ENCODE peak calls at places on chromosomes 12 and 14, in seven cellular contexts. One of them, this sample, is unnamed. For H3K4me1, the result is how much of the 10 kb centered on the place peaks cover.

GRCh38 chr12:122865268-122866231 is 30.3 kb downstream of the HIP1R start:
- DNase-seq in endodermal cell: peak
- DNase-seq in prostate gland: no peak
- DNase-seq in fibroblast of lung: no peak
- DNase-seq in heart left ventricle: no peak
- DNase-seq in neural progenitor cell: no peak
- DNase-seq in esophagus squamous epithelium: no peak
- DNase-seq in this sample: peak

GRCh38 chr12:5656836-5657235 is 224.9 kb downstream of the NTF3 start:
- DNase-seq in endodermal cell: no peak
- DNase-seq in prostate gland: no peak
- DNase-seq in fibroblast of lung: no peak
- DNase-seq in heart left ventricle: no peak
- DNase-seq in neural progenitor cell: no peak
- DNase-seq in esophagus squamous epithelium: no peak
- DNase-seq in this sample: no peak

GRCh38 chr14:84987042-84987441 is 542.9 kb upstream of the FLRT2 start:
- DNase-seq in endodermal cell: no peak
- DNase-seq in prostate gland: no peak
- DNase-seq in fibroblast of lung: no peak
- DNase-seq in heart left ventricle: no peak
- DNase-seq in neural progenitor cell: no peak
- DNase-seq in esophagus squamous epithelium: no peak
- DNase-seq in this sample: no peak

GRCh38 chr12:126196263-126196662 is 1131.0 kb downstream of the AACS start:
- DNase-seq in endodermal cell: no peak
- DNase-seq in prostate gland: no peak
- DNase-seq in fibroblast of lung: no peak
- DNase-seq in heart left ventricle: no peak
- DNase-seq in neural progenitor cell: no peak
- DNase-seq in esophagus squamous epithelium: no peak
- DNase-seq in this sample: no peak

GRCh38 chr14:24828486-24828885 is 194.5 kb upstream of the GZMB start:
- DNase-seq in endodermal cell: no peak
- DNase-seq in prostate gland: no peak
- DNase-seq in fibroblast of lung: no peak
- DNase-seq in heart left ventricle: no peak
- DNase-seq in neural progenitor cell: no peak
- DNase-seq in esophagus squamous epithelium: no peak
- DNase-seq in this sample: no peak

GRCh38 chr14:80419769-80420168 is 208.5 kb upstream of the DIO2 start:
- DNase-seq in endodermal cell: no peak
- DNase-seq in prostate gland: no peak
- DNase-seq in fibroblast of lung: no peak
- DNase-seq in heart left ventricle: no peak
- DNase-seq in neural progenitor cell: no peak
- DNase-seq in esophagus squamous epithelium: no peak
- DNase-seq in this sample: no peak

GRCh38 chr14:90443161-90444076 is 46.6 kb downstream of the CALM1 start:
- DNase-seq in endodermal cell: no peak
- DNase-seq in prostate gland: no peak
- DNase-seq in fibroblast of lung: no peak
- DNase-seq in heart left ventricle: no peak
- DNase-seq in neural progenitor cell: no peak
- DNase-seq in esophagus squamous epithelium: no peak
- DNase-seq in this sample: peak

GRCh38 chr12:92080390-92081285 is 65.0 kb downstream of the BTG1 start:
- DNase-seq in endodermal cell: no peak
- DNase-seq in prostate gland: peak
- DNase-seq in fibroblast of lung: peak
- DNase-seq in heart left ventricle: no peak
- DNase-seq in neural progenitor cell: no peak
- DNase-seq in esophagus squamous epithelium: no peak
- DNase-seq in this sample: no peak

GRCh38 chr12:118237908-118238307 is 102.0 kb downstream of the PEBP1 start:
- DNase-seq in endodermal cell: no peak
- DNase-seq in prostate gland: peak
- DNase-seq in fibroblast of lung: no peak
- DNase-seq in heart left ventricle: no peak
- DNase-seq in neural progenitor cell: no peak
- DNase-seq in esophagus squamous epithelium: no peak
- DNase-seq in this sample: no peak

DNA sequence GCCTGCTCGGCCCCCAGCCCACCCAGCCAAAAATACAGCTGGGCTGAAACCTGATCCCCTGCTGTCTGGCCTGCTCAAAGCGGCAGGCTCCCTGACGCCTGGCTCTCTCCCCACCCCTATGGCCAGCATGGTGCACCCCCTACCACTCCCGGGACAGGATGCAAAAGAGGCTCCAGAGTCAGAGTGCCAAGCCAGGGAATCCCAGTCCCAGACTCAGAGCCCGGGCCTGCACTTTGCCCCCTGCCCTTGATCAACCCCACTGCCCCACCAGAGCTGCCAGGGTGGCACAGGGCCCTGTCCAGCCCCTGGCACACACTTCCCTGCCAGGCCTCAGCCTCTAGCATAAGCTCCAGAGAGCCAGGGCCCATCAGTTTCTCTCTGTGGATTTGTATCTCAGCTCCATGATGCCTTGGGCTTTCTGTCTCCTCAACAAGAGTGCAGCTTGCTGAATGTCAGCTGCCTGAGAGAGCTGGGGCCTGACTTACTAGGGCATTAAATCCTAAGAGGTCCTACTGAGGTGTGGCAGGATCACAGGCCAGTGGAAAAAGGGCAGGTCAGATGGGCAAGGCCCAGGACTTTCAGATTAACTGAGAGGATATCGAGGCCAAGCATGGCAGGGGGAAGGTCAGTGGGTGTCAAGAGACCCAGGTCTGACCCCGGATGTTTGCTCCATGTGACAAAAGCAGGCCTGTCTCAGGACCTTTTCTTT is 13.9 kb downstream of the ACVRL1 start:
- DNase-seq in endodermal cell: peak
- DNase-seq in prostate gland: no peak
- DNase-seq in fibroblast of lung: no peak
- DNase-seq in heart left ventricle: no peak
- DNase-seq in neural progenitor cell: peak
- DNase-seq in esophagus squamous epithelium: no peak
- DNase-seq in this sample: peak
- H3K27ac ChIP-seq in endodermal cell: no peak
- H3K27ac ChIP-seq in prostate gland: no peak
- H3K27ac ChIP-seq in fibroblast of lung: no peak
- H3K27ac ChIP-seq in heart left ventricle: no peak
- H3K27ac ChIP-seq in neural progenitor cell: no peak
- H3K27ac ChIP-seq in esophagus squamous epithelium: no peak
- H3K27ac ChIP-seq in this sample: no peak

DNA sequence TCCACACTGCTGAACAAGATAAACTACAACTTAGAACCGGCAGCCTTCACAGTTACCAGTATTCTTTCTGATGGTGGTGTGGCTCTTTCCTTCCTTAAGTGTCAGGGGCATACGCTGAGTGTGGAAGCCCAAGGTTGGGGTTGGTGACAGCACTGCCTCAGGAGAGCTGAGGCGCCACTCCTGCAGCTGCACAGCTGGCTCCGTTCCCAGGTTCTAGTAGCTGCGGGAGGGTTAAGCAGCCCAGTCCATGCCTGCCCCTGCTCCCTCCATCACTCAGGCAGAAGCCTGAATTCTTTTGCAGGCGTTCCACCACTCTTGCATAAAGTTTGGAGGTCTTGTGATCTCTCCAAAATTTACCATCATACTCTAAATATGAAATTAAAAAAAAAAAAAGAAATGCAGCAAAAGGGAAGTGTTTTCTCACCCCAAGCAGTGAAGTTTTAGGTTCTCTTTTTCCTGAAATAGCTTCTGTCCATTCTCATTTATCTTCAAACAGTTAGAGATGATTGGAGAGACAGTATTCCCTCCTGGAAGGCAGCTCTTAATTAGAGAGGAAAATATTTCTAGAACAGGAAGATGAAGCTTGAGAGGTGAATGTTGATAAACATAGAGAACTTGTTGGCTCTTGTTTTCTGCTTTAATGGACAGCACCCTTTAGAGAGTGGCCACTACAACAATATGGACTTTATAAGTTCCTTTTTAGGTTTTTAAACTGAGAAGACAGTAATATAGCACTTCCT is 136.1 kb downstream of the FGD4 start:
- DNase-seq in endodermal cell: peak
- DNase-seq in prostate gland: peak
- DNase-seq in fibroblast of lung: peak
- DNase-seq in heart left ventricle: peak
- DNase-seq in neural progenitor cell: peak
- DNase-seq in esophagus squamous epithelium: no peak
- DNase-seq in this sample: peak
- H3K4me3 ChIP-seq in endodermal cell: no peak
- H3K4me3 ChIP-seq in prostate gland: peak
- H3K4me3 ChIP-seq in fibroblast of lung: peak
- H3K4me3 ChIP-seq in heart left ventricle: peak
- H3K4me3 ChIP-seq in neural progenitor cell: no peak
- H3K4me3 ChIP-seq in esophagus squamous epithelium: peak
- H3K4me3 ChIP-seq in this sample: peak

DNA sequence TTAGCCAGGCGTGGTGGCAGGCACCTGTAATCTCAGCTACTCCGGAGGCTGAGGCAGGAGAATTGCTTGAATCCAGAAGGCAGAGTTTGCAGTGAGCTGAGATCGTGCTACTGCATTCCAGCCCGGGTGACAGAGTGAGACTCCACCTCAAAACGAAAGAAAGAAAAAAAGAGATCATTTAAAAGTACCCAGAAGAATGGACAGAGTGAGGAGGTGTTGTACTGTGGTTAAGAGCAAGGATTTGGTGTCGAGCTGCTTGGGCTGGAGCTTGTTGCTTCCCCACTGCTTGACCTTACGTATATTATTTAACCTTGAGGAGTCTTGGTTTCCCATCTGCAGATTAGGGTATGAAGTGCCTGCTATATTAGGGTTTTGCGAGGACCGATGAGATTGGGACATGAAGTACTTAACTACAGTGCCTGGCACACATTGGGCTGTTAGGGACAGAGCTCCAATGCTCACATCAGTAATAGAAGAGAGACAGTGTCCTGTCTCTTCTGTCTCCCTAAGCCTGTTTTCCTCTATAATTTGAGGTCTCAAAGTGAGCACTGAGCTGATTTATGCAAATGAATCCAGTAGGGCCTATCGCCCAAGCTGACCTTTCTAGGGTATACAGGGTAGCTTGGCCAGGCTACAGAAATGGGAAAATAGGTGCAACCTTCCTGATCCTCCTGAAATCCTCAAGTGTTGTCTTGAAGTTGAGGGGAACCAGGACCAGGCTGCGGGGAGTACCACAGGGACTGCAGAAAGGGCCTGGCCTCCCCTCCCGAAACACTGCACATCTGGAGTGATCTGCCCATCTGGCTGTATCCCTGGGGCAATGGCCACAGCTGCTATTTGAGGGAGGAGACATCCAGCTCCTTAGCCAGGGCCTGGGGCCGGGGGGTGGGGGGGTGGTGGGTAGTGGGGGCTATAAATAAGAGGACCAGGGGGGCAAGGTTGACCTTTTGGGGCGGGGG is 8.6 kb upstream of the HDAC7 start:
- DNase-seq in endodermal cell: no peak
- DNase-seq in prostate gland: no peak
- DNase-seq in fibroblast of lung: no peak
- DNase-seq in heart left ventricle: no peak
- DNase-seq in neural progenitor cell: no peak
- DNase-seq in esophagus squamous epithelium: no peak
- DNase-seq in this sample: no peak
- H3K4me1 ChIP-seq in endodermal cell: under half
- H3K4me1 ChIP-seq in prostate gland: under half
- H3K4me1 ChIP-seq in fibroblast of lung: under half
- H3K4me1 ChIP-seq in heart left ventricle: under half
- H3K4me1 ChIP-seq in neural progenitor cell: under half
- H3K4me1 ChIP-seq in esophagus squamous epithelium: half or more
- H3K4me1 ChIP-seq in this sample: half or more

DNA sequence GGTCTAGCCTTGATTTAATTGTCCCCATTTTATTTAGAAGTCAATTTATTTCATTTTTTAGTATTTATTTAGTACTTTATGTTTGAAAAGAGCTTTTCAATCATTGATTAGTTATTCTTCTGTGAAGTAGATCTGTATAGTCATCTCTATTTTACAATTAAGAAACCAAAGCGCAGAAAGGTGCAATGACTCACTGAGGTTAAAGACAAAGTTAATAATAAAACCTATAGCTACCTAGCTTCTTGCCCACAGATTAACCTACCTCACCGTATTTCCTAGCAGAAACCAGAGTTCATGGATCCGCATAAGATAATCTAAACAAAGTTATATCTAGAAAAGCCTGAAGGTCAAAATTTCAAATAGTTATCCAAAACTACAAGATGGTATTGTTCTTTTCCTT is 176.4 kb downstream of the GRIN2B start:
- DNase-seq in endodermal cell: no peak
- DNase-seq in prostate gland: no peak
- DNase-seq in fibroblast of lung: no peak
- DNase-seq in heart left ventricle: no peak
- DNase-seq in neural progenitor cell: no peak
- DNase-seq in esophagus squamous epithelium: no peak
- DNase-seq in this sample: no peak
- H3K27ac ChIP-seq in endodermal cell: no peak
- H3K27ac ChIP-seq in prostate gland: no peak
- H3K27ac ChIP-seq in fibroblast of lung: no peak
- H3K27ac ChIP-seq in heart left ventricle: no peak
- H3K27ac ChIP-seq in neural progenitor cell: no peak
- H3K27ac ChIP-seq in esophagus squamous epithelium: no peak
- H3K27ac ChIP-seq in this sample: no peak

GRCh38 chr12:114405199-114405448 is 820 bp downstream of the TBX5 start:
- DNase-seq in endodermal cell: no peak
- DNase-seq in prostate gland: no peak
- DNase-seq in fibroblast of lung: no peak
- DNase-seq in heart left ventricle: no peak
- DNase-seq in neural progenitor cell: no peak
- DNase-seq in esophagus squamous epithelium: no peak
- DNase-seq in this sample: no peak
- H3K4me3 ChIP-seq in endodermal cell: no peak
- H3K4me3 ChIP-seq in prostate gland: peak
- H3K4me3 ChIP-seq in fibroblast of lung: peak
- H3K4me3 ChIP-seq in heart left ventricle: peak
- H3K4me3 ChIP-seq in neural progenitor cell: peak
- H3K4me3 ChIP-seq in esophagus squamous epithelium: peak
- H3K4me3 ChIP-seq in this sample: peak

DNA sequence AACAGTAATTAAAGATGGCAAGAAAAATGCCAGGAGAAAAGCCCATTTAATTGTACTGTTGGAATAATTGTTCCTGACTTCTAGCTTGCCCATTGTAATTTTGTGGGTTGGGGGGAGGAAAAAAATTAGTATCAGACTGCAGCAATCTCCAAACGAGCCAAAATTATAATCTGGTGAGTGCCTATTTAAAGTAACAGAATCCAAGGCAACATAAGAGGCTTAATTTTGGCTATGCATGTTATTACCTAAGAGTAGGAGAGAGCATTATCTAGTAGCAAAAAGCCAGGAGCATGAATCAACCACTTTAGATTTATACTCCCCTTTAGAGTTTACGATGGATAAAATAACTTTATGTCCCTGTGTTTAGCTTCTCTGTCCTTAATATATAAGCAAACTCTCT is 14.6 kb upstream of the DENND5B start:
- DNase-seq in endodermal cell: no peak
- DNase-seq in prostate gland: no peak
- DNase-seq in fibroblast of lung: no peak
- DNase-seq in heart left ventricle: no peak
- DNase-seq in neural progenitor cell: no peak
- DNase-seq in esophagus squamous epithelium: no peak
- DNase-seq in this sample: no peak
- H3K4me1 ChIP-seq in endodermal cell: under half
- H3K4me1 ChIP-seq in prostate gland: under half
- H3K4me1 ChIP-seq in fibroblast of lung: under half
- H3K4me1 ChIP-seq in heart left ventricle: under half
- H3K4me1 ChIP-seq in neural progenitor cell: under half
- H3K4me1 ChIP-seq in esophagus squamous epithelium: under half
- H3K4me1 ChIP-seq in this sample: under half